ENCODE peak calls at places on chromosome 9, in nine cellular contexts. C is occipital lobe, X is right atrium auricular region, D is skeletal muscle cell, Q is mesendoderm, Y is OCI-LY7, K is SIG-M5, H is ELR, A is GM18507. N is an unnamed sample.
A peak's percentile ranks its signal among the peaks of the same experiment; 100 is the strongest.

GRCh38 chr9:125683486-125683885 is 23.5 kb downstream of the MAPKAP1 start:
- DNase-seq in C (no peak), X (no peak), D (no peak), Q (no peak), Y (no peak), K (no peak), H (peak; percentile 94), A (no peak), N (peak; percentile 51)

GRCh38 chr9:36632892-36633291 is 60.2 kb downstream of the MELK start:
- DNase-seq in C (no peak), X (no peak), D (no peak), Q (peak; percentile 26), Y (peak; percentile 50), K (no peak), H (peak; percentile 49), A (no peak), N (no peak)

GRCh38 chr9:101977614-101978210 is 239.3 kb upstream of the GRIN3A start:
- DNase-seq in C (no peak), X (no peak), D (no peak), Q (peak; percentile 13), Y (peak; percentile 28), K (no peak), H (peak; percentile 52), A (peak; percentile 0), N (no peak)

GRCh38 chr9:125176632-125177031 is 13.0 kb downstream of the PPP6C start:
- DNase-seq in C (no peak), X (no peak), D (no peak), Q (no peak), Y (no peak), K (no peak), H (no peak), A (no peak), N (no peak)

GRCh38 chr9:134320195-134320885 is 5.9 kb upstream of the RXRA start:
- DNase-seq in C (no peak), X (no peak), D (no peak), Q (peak; percentile 37), Y (no peak), K (no peak), H (no peak), A (no peak), N (no peak)

GRCh38 chr9:78866228-78867132 is 569.6 kb downstream of the PSAT1 start:
- DNase-seq in C (no peak), X (no peak), D (peak; percentile 69), Q (peak; percentile 37), Y (no peak), K (no peak), H (peak; percentile 98), A (no peak), N (peak; percentile 71)

GRCh38 chr9:72843525-72844439 is 109.1 kb downstream of the ALDH1A1 start:
- DNase-seq in C (no peak), X (no peak), D (no peak), Q (peak; percentile 85), Y (no peak), K (no peak), H (peak; percentile 16), A (no peak), N (no peak)

GRCh38 chr9:113499153-113499875 is 35.8 kb downstream of the RGS3 start:
- DNase-seq in C (no peak), X (no peak), D (no peak), Q (no peak), Y (no peak), K (no peak), H (no peak), A (no peak), N (no peak)

GRCh38 chr9:3828495-3828894 is 302.7 kb upstream of the RFX3 start:
- DNase-seq in C (no peak), X (no peak), D (peak; percentile 32), Q (peak; percentile 33), Y (no peak), K (no peak), H (peak; percentile 29), A (no peak), N (no peak)

N was measured in retinal pigment epithelial cell.